ENCODE peak calls at places on chromosomes 11 and 22, in nine cellular contexts. D, X, L, M, I, C, B, J and F are unnamed samples.

GRCh38 chr11:64419818-64420485 is 61.0 kb downstream of the RPS6KA4 start:
- DNase-seq in D (no peak), X (peak), L (no peak), M (no peak), I (peak), C (no peak), B (no peak), J (peak), F (no peak)

GRCh38 chr11:86067230-86068137 is 1.4 kb downstream of the PICALM start:
- DNase-seq in D (no peak), X (no peak), L (no peak), M (no peak), I (no peak), C (no peak), B (no peak), J (no peak), F (no peak)

GRCh38 chr11:67354314-67355022 is 1.1 kb upstream of the POLD4 start:
- DNase-seq in D (no peak), X (peak), L (peak), M (peak), I (peak), C (peak), B (peak), J (peak), F (peak)

GRCh38 chr11:72144807-72145565 is 9.5 kb downstream of the FOLR3 start:
- DNase-seq in D (no peak), X (peak), L (peak), M (no peak), I (no peak), C (peak), B (no peak), J (no peak), F (no peak)

GRCh38 chr11:17692006-17692405 is 27.4 kb upstream of the MYOD1 start:
- DNase-seq in D (no peak), X (no peak), L (no peak), M (no peak), I (no peak), C (no peak), B (no peak), J (no peak), F (no peak)

GRCh38 chr11:21892696-21893095 is 300.2 kb upstream of the ANO5 start:
- DNase-seq in D (no peak), X (no peak), L (no peak), M (no peak), I (no peak), C (no peak), B (no peak), J (no peak), F (no peak)

GRCh38 chr11:32307449-32307848 is 127.9 kb downstream of the WT1 start:
- DNase-seq in D (no peak), X (no peak), L (no peak), M (no peak), I (no peak), C (no peak), B (no peak), J (no peak), F (no peak)

GRCh38 chr22:42820075-42820763 is 36.9 kb downstream of the ARFGAP3 start:
- DNase-seq in D (peak), X (peak), L (peak), M (no peak), I (no peak), C (peak), B (no peak), J (peak), F (no peak)

GRCh38 chr11:31921066-31921465 is 109.9 kb upstream of the PAX6 start:
- DNase-seq in D (no peak), X (peak), L (no peak), M (no peak), I (no peak), C (no peak), B (no peak), J (no peak), F (no peak)

GRCh38 chr11:6693342-6694228 is 10.4 kb upstream of the MRPL17 start:
- DNase-seq in D (no peak), X (peak), L (peak), M (no peak), I (peak), C (peak), B (peak), J (no peak), F (no peak)

GRCh38 chr11:100752371-100753073 is 65.4 kb downstream of the ARHGAP42 start:
- DNase-seq in D (no peak), X (no peak), L (no peak), M (no peak), I (no peak), C (peak), B (peak), J (no peak), F (no peak)

GRCh38 chr22:48321986-48322545 is 1505.6 kb downstream of the BRD1 start:
- DNase-seq in D (no peak), X (no peak), L (no peak), M (no peak), I (no peak), C (no peak), B (no peak), J (no peak), F (no peak)

GRCh38 chr11:123202155-123202714 is 7.2 kb upstream of the CLMP start:
- DNase-seq in D (no peak), X (peak), L (no peak), M (peak), I (no peak), C (no peak), B (no peak), J (no peak), F (peak)

GRCh38 chr22:24146791-24147353 is 34.4 kb upstream of the SUSD2 start:
- DNase-seq in D (peak), X (peak), L (peak), M (peak), I (peak), C (peak), B (peak), J (peak), F (no peak)

GRCh38 chr22:32423664-32424063 is 11.6 kb upstream of the RTCB start:
- DNase-seq in D (no peak), X (no peak), L (no peak), M (no peak), I (no peak), C (no peak), B (no peak), J (no peak), F (no peak)

GRCh38 chr11:64098318-64098831 is 62.6 kb downstream of the FLRT1 start:
- DNase-seq in D (no peak), X (no peak), L (no peak), M (no peak), I (no peak), C (no peak), B (no peak), J (no peak), F (no peak)

GRCh38 chr11:108253176-108253575 is 30.3 kb downstream of the ATM start:
- DNase-seq in D (no peak), X (peak), L (no peak), M (no peak), I (no peak), C (no peak), B (no peak), J (no peak), F (no peak)

GRCh38 chr11:57712256-57713150 is at the start of gene TMX2:
- DNase-seq in D (peak), X (peak), L (peak), M (peak), I (peak), C (peak), B (peak), J (peak), F (peak)

GRCh38 chr22:41979423-41980250 is 10.4 kb downstream of the SEPTIN3 start:
- DNase-seq in D (no peak), X (no peak), L (no peak), M (no peak), I (no peak), C (no peak), B (no peak), J (no peak), F (no peak)

GRCh38 chr11:24886880-24887619 is 390.2 kb downstream of the LUZP2 start:
- DNase-seq in D (no peak), X (no peak), L (no peak), M (no peak), I (no peak), C (no peak), B (no peak), J (peak), F (no peak)

GRCh38 chr11:24885580-24886173 is 388.8 kb downstream of the LUZP2 start:
- DNase-seq in D (no peak), X (no peak), L (no peak), M (no peak), I (no peak), C (no peak), B (no peak), J (no peak), F (no peak)

GRCh38 chr11:24896118-24896835 is 399.4 kb downstream of the LUZP2 start:
- DNase-seq in D (no peak), X (no peak), L (no peak), M (no peak), I (no peak), C (no peak), B (no peak), J (no peak), F (no peak)

GRCh38 chr11:24890426-24890825 is 393.6 kb downstream of the LUZP2 start:
- DNase-seq in D (no peak), X (no peak), L (no peak), M (no peak), I (no peak), C (no peak), B (no peak), J (no peak), F (no peak)
- TF ChIP-seq CTCF in D (no peak), X (no peak), L (no peak), M (no peak), I (no peak), C (no peak), B (no peak), J (no peak), F (no peak)

GRCh38 chr11:77876045-77876444 is 55.1 kb downstream of the AAMDC start:
- DNase-seq in D (peak), X (no peak), L (no peak), M (no peak), I (no peak), C (no peak), B (no peak), J (no peak), F (no peak)

GRCh38 chr11:77883775-77884174 is 62.8 kb downstream of the AAMDC start:
- DNase-seq in D (no peak), X (peak), L (no peak), M (no peak), I (no peak), C (no peak), B (no peak), J (no peak), F (no peak)

GRCh38 chr11:77882396-77882795 is 61.5 kb downstream of the AAMDC start:
- DNase-seq in D (no peak), X (peak), L (no peak), M (no peak), I (no peak), C (no peak), B (no peak), J (no peak), F (no peak)

GRCh38 chr11:77874206-77874605 is 53.3 kb downstream of the AAMDC start:
- DNase-seq in D (no peak), X (no peak), L (no peak), M (no peak), I (no peak), C (no peak), B (no peak), J (no peak), F (no peak)

GRCh38 chr11:77879218-77879617 is 58.3 kb downstream of the AAMDC start:
- DNase-seq in D (no peak), X (peak), L (no peak), M (peak), I (peak), C (no peak), B (peak), J (no peak), F (no peak)
- TF ChIP-seq CTCF in D (no peak), X (peak), L (peak), M (no peak), I (no peak), C (no peak), B (peak), J (peak), F (no peak)

DNA sequence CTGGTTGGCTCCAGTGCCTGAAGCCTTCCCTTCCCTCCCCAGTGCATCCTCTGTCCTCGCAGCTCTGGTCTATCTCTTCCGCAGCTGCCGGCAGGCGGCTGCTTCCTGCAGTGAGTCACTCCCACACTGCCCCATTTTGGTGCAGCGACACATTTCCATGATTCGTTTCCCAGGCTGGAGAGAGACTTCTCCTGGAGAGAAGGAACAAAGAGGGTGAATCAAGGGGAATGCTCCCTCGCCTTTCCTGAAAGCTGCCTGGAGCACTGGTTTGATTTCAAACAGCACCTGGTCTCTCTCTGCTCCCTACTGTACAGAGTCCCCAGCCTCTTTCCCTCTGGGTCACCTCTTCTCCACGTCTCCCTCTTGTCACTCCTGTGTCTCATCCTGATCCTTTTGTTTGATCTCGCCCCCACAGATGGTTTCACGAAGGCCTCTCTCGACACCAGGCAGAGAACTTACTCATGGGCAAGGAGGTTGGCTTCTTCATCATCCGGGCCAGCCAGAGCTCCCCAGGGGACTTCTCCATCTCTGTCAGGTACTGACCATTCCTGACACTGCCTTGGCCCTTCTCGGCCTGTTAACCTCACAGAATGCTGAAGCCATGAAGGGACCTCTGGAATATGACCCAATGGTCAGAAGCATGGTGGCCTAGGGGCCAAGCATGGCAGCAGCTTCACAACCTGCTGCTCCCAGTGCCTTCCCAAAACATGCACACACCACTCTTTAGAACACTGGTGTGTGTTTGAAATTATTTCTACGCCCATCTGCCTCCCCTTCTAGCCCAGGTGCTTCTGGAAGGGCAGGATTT is at the start of gene TMA7B:
- DNase-seq in D (peak), X (peak), L (no peak), M (no peak), I (no peak), C (peak), B (peak), J (peak), F (peak)
- TF ChIP-seq CTCF in D (no peak), X (peak), L (no peak), M (peak), I (no peak), C (no peak), B (peak), J (peak), F (peak)

GRCh38 chr11:975824-976223 is 50.2 kb downstream of the AP2A2 start:
- DNase-seq in D (peak), X (peak), L (no peak), M (no peak), I (no peak), C (no peak), B (peak), J (peak), F (peak)

GRCh38 chr11:980438-981365 is 55.0 kb downstream of the AP2A2 start:
- DNase-seq in D (no peak), X (peak), L (no peak), M (no peak), I (no peak), C (no peak), B (no peak), J (peak), F (no peak)

GRCh38 chr11:976431-977160 is 50.9 kb downstream of the AP2A2 start:
- DNase-seq in D (no peak), X (peak), L (no peak), M (no peak), I (no peak), C (no peak), B (no peak), J (peak), F (no peak)

GRCh38 chr11:978781-979180 is 53.1 kb downstream of the AP2A2 start:
- DNase-seq in D (no peak), X (no peak), L (no peak), M (no peak), I (no peak), C (no peak), B (no peak), J (peak), F (no peak)

GRCh38 chr11:978073-978720 is 52.5 kb downstream of the AP2A2 start:
- DNase-seq in D (no peak), X (no peak), L (no peak), M (no peak), I (no peak), C (no peak), B (no peak), J (peak), F (no peak)
- TF ChIP-seq CTCF in D (no peak), X (no peak), L (no peak), M (no peak), I (no peak), C (no peak), B (no peak), J (no peak), F (no peak)